ENCODE peak calls at places on chromosomes 3 and 15, in six cellular contexts. Y is left lung, G is upper lobe of right lung, V is thoracic aorta, E is AG04450, N is fibroblast of lung. K is an unnamed sample.

GRCh38 chr3:65550137-65550536 is 488.6 kb downstream of the MAGI1 start:
- DNase-seq in Y (no peak), G (no peak), V (no peak), E (no peak), N (no peak), K (no peak)

GRCh38 chr3:10561942-10562565 is 56.7 kb upstream of the ATP2B2 start:
- DNase-seq in Y (no peak), G (peak), V (no peak), E (no peak), N (no peak), K (peak)

GRCh38 chr3:117661636-117662095 is 952.1 kb downstream of the TUSC7 start:
- DNase-seq in Y (no peak), G (no peak), V (no peak), E (peak), N (peak), K (no peak)

GRCh38 chr3:16743276-16743675 is 138.1 kb upstream of the DAZL start:
- DNase-seq in Y (no peak), G (no peak), V (no peak), E (no peak), N (no peak), K (no peak)

GRCh38 chr3:50825841-50826240 is 151.1 kb downstream of the DOCK3 start:
- DNase-seq in Y (no peak), G (no peak), V (no peak), E (no peak), N (no peak), K (no peak)

GRCh38 chr3:157274644-157275137 is 114.7 kb upstream of the CCNL1 start:
- DNase-seq in Y (no peak), G (no peak), V (no peak), E (no peak), N (no peak), K (no peak)

GRCh38 chr15:89627256-89627970 is 27.9 kb downstream of the KIF7 start:
- DNase-seq in Y (no peak), G (no peak), V (no peak), E (no peak), N (no peak), K (no peak)

GRCh38 chr15:94205366-94205765 is 26.0 kb upstream of the MCTP2 start:
- DNase-seq in Y (peak), G (no peak), V (no peak), E (no peak), N (no peak), K (no peak)

GRCh38 chr15:75732206-75732808 is 19.7 kb upstream of the CSPG4 start:
- DNase-seq in Y (no peak), G (peak), V (no peak), E (no peak), N (no peak), K (peak)

GRCh38 chr15:68586274-68586961 is 7.6 kb downstream of the CORO2B start:
- DNase-seq in Y (no peak), G (peak), V (no peak), E (no peak), N (peak), K (peak)

GRCh38 chr15:27665002-27665401 is 434.1 kb downstream of the OCA2 start:
- DNase-seq in Y (no peak), G (no peak), V (no peak), E (no peak), N (no peak), K (no peak)

GRCh38 chr3:31341130-31341529 is 191.6 kb upstream of the STT3B start:
- DNase-seq in Y (no peak), G (no peak), V (no peak), E (no peak), N (no peak), K (no peak)

GRCh38 chr3:118980832-118981231 is 53.8 kb downstream of the IGSF11 start:
- DNase-seq in Y (no peak), G (no peak), V (no peak), E (no peak), N (no peak), K (no peak)

GRCh38 chr3:28727321-28727720 is 378.7 kb upstream of the AZI2 start:
- DNase-seq in Y (no peak), G (no peak), V (no peak), E (no peak), N (no peak), K (no peak)

GRCh38 chr3:192467230-192468186 is 259.8 kb downstream of the FGF12 start:
- DNase-seq in Y (no peak), G (no peak), V (no peak), E (peak), N (peak), K (no peak)

GRCh38 chr15:74464216-74464615 is 3.3 kb upstream of the UBL7 start:
- DNase-seq in Y (peak), G (no peak), V (no peak), E (no peak), N (no peak), K (no peak)

GRCh38 chr3:66029443-66029842 is 9.3 kb downstream of the MAGI1 start:
- DNase-seq in Y (no peak), G (no peak), V (no peak), E (no peak), N (no peak), K (no peak)

GRCh38 chr15:81239190-81239589 is 42.5 kb downstream of the IL16 start:
- DNase-seq in Y (no peak), G (no peak), V (no peak), E (peak), N (peak), K (no peak)

GRCh38 chr3:37543692-37544091 is 318.0 kb upstream of the CTDSPL start:
- DNase-seq in Y (no peak), G (no peak), V (no peak), E (no peak), N (no peak), K (no peak)

GRCh38 chr3:178525180-178525704 is 11.0 kb upstream of the KCNMB2 start:
- DNase-seq in Y (no peak), G (no peak), V (no peak), E (no peak), N (peak), K (no peak)

GRCh38 chr3:72738752-72739520 is 109.3 kb downstream of the SHQ1 start:
- DNase-seq in Y (peak), G (peak), V (no peak), E (no peak), N (peak), K (no peak)

GRCh38 chr3:139252719-139253118 is 91.1 kb upstream of the MRPS22 start:
- DNase-seq in Y (no peak), G (peak), V (no peak), E (no peak), N (no peak), K (no peak)

GRCh38 chr15:42832577-42832976 is 88.0 kb downstream of the TTBK2 start:
- DNase-seq in Y (no peak), G (no peak), V (no peak), E (peak), N (peak), K (no peak)

GRCh38 chr15:28861031-28861534 is 12.6 kb upstream of the GOLGA6L7 start:
- DNase-seq in Y (peak), G (no peak), V (no peak), E (no peak), N (peak), K (no peak)

DNA sequence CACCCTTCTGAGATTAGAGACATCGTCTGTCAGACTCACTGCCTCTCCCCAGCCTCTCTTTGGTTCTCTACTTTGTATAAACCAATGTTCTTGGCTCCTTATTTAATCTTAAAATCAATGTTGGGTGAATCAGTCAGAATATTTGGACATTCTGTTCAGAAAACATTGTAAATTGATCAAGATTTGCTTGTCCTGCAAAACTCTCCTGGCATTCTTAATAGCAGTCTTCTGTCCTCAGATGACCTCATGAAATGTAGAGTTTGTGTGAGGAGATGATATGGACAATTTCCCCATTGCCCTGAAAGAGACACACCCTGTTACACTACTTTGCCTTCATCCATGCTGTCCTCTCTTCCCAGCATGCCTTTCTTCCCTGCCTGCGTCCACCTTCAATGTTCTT is 33.6 kb downstream of the CD200R1L start:
- DNase-seq in Y (no peak), G (no peak), V (no peak), E (no peak), N (no peak), K (no peak)
- H3K27ac ChIP-seq in Y (no peak), G (no peak), V (peak), E (no peak), N (peak), K (peak)

DNA sequence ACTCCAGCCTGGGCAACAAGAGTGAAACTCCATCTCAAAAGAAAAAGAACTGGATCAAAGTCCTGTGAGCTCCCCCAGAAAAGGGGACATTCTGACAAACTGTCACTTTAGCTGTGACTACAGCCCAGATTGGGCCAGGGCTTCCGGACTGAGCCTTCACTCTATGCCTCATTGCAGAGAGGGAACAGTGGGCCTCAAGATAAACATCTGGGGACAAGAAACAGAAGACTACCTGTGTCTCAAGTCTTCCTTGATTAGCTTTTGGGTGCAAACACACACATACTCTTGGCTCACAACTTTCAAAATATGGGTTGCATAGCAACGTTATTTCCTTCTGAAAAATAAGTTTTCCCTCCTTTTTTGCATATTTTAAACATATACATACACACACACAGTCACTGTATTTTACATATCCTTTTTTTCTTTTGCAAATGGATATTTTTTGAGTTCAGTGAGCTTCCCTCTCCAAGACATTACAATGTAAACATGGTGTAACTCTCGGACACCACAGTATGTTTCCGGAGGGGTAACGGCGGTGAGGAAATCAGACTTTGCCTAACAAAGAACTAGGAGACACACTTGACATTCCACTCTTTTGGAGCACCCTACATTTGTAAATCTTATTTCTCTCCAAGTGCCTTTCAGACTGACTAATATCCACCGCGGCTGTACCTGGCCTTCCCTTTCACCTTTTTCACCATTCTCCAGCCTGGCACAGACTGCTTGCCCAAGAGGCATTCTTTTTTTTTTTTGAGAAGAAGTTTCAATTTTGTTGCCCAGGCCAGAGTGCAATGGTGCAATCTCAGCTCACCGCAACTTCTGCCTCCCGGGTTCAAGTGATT is 3.5 kb downstream of the TKT start:
- DNase-seq in Y (peak), G (no peak), V (no peak), E (no peak), N (peak), K (no peak)
- H3K27ac ChIP-seq in Y (peak), G (peak), V (no peak), E (no peak), N (no peak), K (no peak)

GRCh38 chr3:42013652-42014442 is 51.9 kb upstream of the ULK4 start:
- DNase-seq in Y (peak), G (peak), V (no peak), E (no peak), N (no peak), K (peak)
- H3K27ac ChIP-seq in Y (peak), G (peak), V (peak), E (no peak), N (peak), K (peak)

GRCh38 chr3:13348671-13349396 is 71.3 kb downstream of the NUP210 start:
- DNase-seq in Y (no peak), G (no peak), V (no peak), E (no peak), N (no peak), K (no peak)

GRCh38 chr3:13349823-13350222 is 70.3 kb downstream of the NUP210 start:
- DNase-seq in Y (no peak), G (no peak), V (no peak), E (no peak), N (no peak), K (no peak)

GRCh38 chr3:13353936-13354542 is 66.1 kb downstream of the NUP210 start:
- DNase-seq in Y (no peak), G (no peak), V (no peak), E (no peak), N (no peak), K (no peak)

GRCh38 chr3:13357074-13357473 is 63.0 kb downstream of the NUP210 start:
- DNase-seq in Y (no peak), G (no peak), V (no peak), E (no peak), N (no peak), K (no peak)

GRCh38 chr3:13352621-13353131 is 67.4 kb downstream of the NUP210 start:
- DNase-seq in Y (no peak), G (no peak), V (no peak), E (no peak), N (no peak), K (no peak)
- H3K27ac ChIP-seq in Y (no peak), G (no peak), V (no peak), E (peak), N (no peak), K (no peak)

DNA sequence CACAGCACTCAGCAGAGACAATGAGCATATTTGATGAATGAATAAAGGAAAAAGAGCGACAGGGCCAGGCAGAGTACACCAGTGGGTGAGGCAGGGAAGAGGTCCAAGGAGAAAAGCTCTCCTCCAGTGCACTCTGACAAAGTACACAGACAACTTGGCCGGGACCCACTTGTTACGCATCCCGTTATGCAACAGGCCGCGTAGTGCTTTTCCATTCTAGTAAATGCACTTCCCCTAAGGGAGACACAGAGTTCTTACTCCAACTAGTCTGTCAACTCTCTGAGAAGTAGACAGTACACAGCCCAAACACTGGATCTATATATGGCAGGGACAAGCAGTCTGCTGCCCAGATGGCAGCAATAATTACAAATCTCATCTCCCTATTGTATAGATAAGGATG is 18.5 kb downstream of the LARP6 start:
- DNase-seq in Y (no peak), G (no peak), V (peak), E (no peak), N (no peak), K (peak)
- H3K27ac ChIP-seq in Y (no peak), G (no peak), V (peak), E (no peak), N (no peak), K (peak)

GRCh38 chr3:7207092-7207491 is 346.2 kb downstream of the GRM7 start:
- DNase-seq in Y (no peak), G (no peak), V (no peak), E (no peak), N (no peak), K (no peak)
- H3K27ac ChIP-seq in Y (no peak), G (no peak), V (no peak), E (no peak), N (no peak), K (no peak)

GRCh38 chr15:66775127-66776105 is 73.4 kb downstream of the SMAD6 start:
- DNase-seq in Y (no peak), G (no peak), V (no peak), E (no peak), N (no peak), K (no peak)
- H3K27ac ChIP-seq in Y (no peak), G (peak), V (peak), E (no peak), N (no peak), K (no peak)

GRCh38 chr3:187955076-187955952 is 198.6 kb upstream of the LPP start:
- DNase-seq in Y (peak), G (no peak), V (no peak), E (peak), N (peak), K (no peak)
- H3K27ac ChIP-seq in Y (peak), G (peak), V (no peak), E (peak), N (peak), K (peak)

GRCh38 chr3:3799173-3800075 is at the start of gene LRRN1:
- DNase-seq in Y (peak), G (peak), V (no peak), E (no peak), N (no peak), K (peak)

GRCh38 chr3:3800685-3801509 is 1.7 kb downstream of the LRRN1 start:
- DNase-seq in Y (peak), G (peak), V (no peak), E (no peak), N (no peak), K (peak)

GRCh38 chr3:3800076-3800448 is 831 bp downstream of the LRRN1 start:
- DNase-seq in Y (peak), G (peak), V (no peak), E (no peak), N (no peak), K (no peak)

GRCh38 chr3:3801510-3801841 is 2.2 kb downstream of the LRRN1 start:
- DNase-seq in Y (no peak), G (no peak), V (no peak), E (no peak), N (no peak), K (no peak)

DNA sequence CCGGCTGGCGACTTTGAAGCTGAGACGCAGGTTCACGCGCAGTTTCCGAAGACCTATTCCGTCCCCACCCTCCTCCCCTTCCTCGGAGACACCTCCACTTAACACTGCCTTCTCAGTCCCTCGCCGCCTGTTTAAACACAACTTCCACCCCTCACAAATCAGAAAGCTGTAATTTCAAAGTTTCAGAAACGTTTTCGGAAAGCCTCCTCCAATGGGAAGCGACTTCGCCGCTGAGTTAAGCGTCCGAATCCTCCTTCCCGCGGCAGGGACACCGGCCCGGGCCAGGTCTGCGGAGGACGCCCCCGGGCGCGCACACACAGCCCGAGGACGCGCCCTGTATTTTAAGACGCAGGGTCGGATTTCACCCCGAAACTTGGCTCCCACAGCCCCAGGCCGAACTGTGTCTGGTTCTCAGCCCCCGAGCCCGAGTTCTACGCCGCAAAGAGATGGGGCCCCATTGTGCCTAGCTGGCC is 554 bp upstream of the LRRN1 start:
- DNase-seq in Y (peak), G (peak), V (no peak), E (no peak), N (no peak), K (no peak)
- H3K27ac ChIP-seq in Y (peak), G (no peak), V (peak), E (no peak), N (no peak), K (no peak)

GRCh38 chr3:195025881-195026200 is 245.1 kb downstream of the XXYLT1 start:
- DNase-seq in Y (peak), G (peak), V (no peak), E (no peak), N (no peak), K (peak)
- H3K27ac ChIP-seq in Y (no peak), G (no peak), V (no peak), E (no peak), N (no peak), K (no peak)